ENCODE peak calls at places on chromosomes 4 and X, in four cellular contexts. C is GM12878, Y is K562, P is HepG2. E is an unnamed sample.

GRCh38 chr4:66688674-66689073 is 856.6 kb downstream of the CENPC start:
- DNase-seq in C (no peak), Y (no peak), P (no peak), E (peak)

GRCh38 chrX:121258545-121258944 is 211.1 kb downstream of the GLUD2 start:
- DNase-seq in C (no peak), Y (no peak), P (no peak), E (no peak)

GRCh38 chr4:24659241-24659961 is 75.0 kb upstream of the DHX15 start:
- DNase-seq in C (no peak), Y (no peak), P (no peak), E (no peak)

GRCh38 chrX:15050395-15050794 is 177.2 kb downstream of the MOSPD2 start:
- DNase-seq in C (no peak), Y (peak), P (no peak), E (no peak)

GRCh38 chrX:39705299-39705698 is 392.5 kb downstream of the BCOR start:
- DNase-seq in C (no peak), Y (peak), P (no peak), E (peak)

GRCh38 chr4:101274888-101275752 is 72.2 kb downstream of the PPP3CA start:
- DNase-seq in C (no peak), Y (no peak), P (no peak), E (no peak)

GRCh38 chr4:112910109-112910736 is 139.2 kb upstream of the ANK2 start:
- DNase-seq in C (no peak), Y (no peak), P (no peak), E (peak)

GRCh38 chr4:182593413-182593812 is 323.8 kb downstream of the DCTD start:
- DNase-seq in C (no peak), Y (no peak), P (no peak), E (no peak)

GRCh38 chr4:4327652-4328121 is 37.6 kb downstream of the ZBTB49 start:
- DNase-seq in C (no peak), Y (peak), P (peak), E (peak)

GRCh38 chr4:2251795-2252529 is 9.9 kb downstream of the MXD4 start:
- DNase-seq in C (no peak), Y (no peak), P (no peak), E (no peak)

GRCh38 chr4:165580379-165580905 is 201.6 kb downstream of the CPE start:
- DNase-seq in C (no peak), Y (no peak), P (no peak), E (peak)

GRCh38 chr4:20337261-20337664 is 85.6 kb downstream of the SLIT2 start:
- DNase-seq in C (no peak), Y (no peak), P (no peak), E (no peak)

GRCh38 chrX:40171513-40172168 is 73.9 kb upstream of the BCOR start:
- DNase-seq in C (no peak), Y (peak), P (no peak), E (no peak)

GRCh38 chr4:39466747-39467146 is 7.9 kb downstream of the LIAS start:
- DNase-seq in C (no peak), Y (no peak), P (no peak), E (no peak)

GRCh38 chr4:182758288-182758687 is 158.9 kb downstream of the DCTD start:
- DNase-seq in C (no peak), Y (no peak), P (no peak), E (no peak)

GRCh38 chr4:17623451-17624001 is 9.1 kb downstream of the MED28 start:
- DNase-seq in C (no peak), Y (no peak), P (no peak), E (no peak)

GRCh38 chr4:8044699-8045098 is 105.0 kb upstream of the AFAP1 start:
- DNase-seq in C (no peak), Y (no peak), P (no peak), E (peak)

GRCh38 chr4:76430519-76431388 is 4.3 kb upstream of the SHROOM3 start:
- DNase-seq in C (no peak), Y (no peak), P (peak), E (peak)

DNA sequence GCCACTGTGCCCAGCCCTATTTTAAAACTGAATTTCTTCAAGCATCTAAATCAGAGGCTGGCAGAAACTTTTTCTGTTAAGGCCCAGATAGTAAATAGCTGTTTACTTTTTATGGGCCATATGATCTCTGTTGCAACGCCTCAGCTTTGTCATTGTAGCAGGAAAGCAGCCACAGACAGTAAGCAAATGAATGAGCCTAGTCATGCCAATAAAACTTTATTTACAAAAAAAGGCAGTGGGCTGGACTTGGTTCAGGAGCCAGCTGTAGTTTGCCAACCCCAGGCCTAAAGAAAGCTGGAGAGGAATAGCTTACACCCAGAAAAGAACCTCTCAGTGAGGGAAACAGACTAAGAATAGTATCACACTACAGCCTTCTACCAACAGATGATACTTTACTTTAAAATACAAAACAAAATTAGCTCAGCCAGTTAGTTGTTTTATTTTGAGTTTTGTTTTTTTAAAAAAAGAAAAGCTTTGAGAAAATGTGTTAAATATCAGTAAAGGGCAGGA is 25.5 kb downstream of the CHST7 start:
- DNase-seq in C (no peak), Y (no peak), P (no peak), E (no peak)
- TF ChIP-seq FOXK2 in C (no peak), Y (no peak), P (no peak), E (no peak)

GRCh38 chr4:187283306-187283705 is 559.6 kb upstream of the FAT1 start:
- DNase-seq in C (no peak), Y (no peak), P (no peak), E (no peak)
- TF ChIP-seq FOXK2 in C (no peak), Y (no peak), P (no peak), E (no peak)

DNA sequence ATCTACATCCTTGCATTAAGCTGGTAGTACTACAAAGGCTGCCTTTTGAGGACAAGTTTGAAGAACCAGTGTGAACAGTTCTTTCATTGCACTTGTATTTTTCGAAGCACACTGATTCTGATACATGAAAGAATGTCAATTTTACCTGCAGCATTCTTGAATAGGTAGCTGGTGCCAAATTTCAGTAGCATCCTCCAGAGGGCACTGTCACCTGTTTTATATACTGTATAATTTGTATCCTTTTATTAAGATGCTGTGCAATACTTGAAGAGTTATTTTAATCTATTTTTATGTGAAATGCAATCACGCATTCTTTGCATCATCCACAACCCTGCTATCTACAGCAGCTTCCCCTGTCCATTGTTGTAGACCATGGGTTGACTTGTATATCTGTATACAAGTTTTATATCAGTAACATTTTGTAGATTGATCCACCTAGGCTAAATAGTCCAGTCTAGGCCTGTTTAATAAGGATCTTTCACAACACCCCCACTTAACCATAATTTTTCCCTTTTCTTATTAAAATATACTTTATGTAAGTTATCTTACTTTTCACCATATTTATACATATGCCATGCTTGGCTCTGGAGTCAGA is 325.7 kb downstream of the PCDH7 start:
- DNase-seq in C (no peak), Y (no peak), P (no peak), E (peak)
- TF ChIP-seq FOXK2 in C (no peak), Y (no peak), P (no peak), E (no peak)

DNA sequence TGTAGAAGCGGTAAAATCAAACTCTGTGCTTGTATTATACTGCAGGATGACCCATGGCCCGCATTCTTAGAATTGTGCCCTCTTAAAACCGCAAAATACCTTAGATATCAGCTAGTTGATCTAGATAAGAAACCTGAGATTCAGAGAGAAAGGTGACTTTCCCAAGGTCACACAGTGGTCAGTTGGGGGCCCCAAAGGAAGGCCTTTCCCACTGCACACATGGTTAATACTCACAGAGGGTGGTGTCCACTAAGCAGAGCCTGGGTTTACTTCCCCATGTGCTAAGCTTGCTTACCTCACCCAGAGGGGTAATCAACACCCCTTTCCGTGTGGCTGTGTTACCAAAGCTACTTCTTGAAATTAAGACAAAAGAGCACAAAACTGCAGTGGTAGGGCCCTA is 66.3 kb downstream of the RBM47 start:
- DNase-seq in C (no peak), Y (no peak), P (peak), E (no peak)
- TF ChIP-seq FOXK2 in C (no peak), Y (no peak), P (no peak), E (no peak)

GRCh38 chr4:159283697-159284492 is 181.0 kb downstream of the RAPGEF2 start:
- DNase-seq in C (no peak), Y (no peak), P (no peak), E (no peak)
- TF ChIP-seq FOXK2 in C (no peak), Y (no peak), P (no peak), E (no peak)

DNA sequence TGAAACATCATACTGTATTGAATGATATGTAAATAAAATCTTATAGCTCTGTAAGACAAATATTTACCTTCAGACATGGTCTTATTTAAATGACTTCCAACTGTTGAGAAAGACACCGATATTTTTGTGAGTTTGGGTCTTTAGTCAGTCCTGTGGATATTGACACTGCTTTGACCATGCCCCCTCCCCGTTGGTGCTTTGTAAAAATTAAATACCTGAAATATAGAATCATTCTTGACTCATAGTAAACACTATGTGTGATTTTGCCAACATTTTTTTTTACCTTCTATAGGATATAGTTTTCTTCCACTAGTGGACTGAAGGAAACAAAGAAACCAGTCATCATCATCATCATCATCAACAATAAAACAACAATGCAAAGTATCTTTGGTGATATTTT is 114.3 kb upstream of the HS3ST1 start:
- DNase-seq in C (no peak), Y (no peak), P (no peak), E (no peak)
- TF ChIP-seq FOXK2 in C (no peak), Y (no peak), P (no peak), E (no peak)

GRCh38 chr4:189090174-189090814 is 850.4 kb upstream of the FRG1 start:
- DNase-seq in C (no peak), Y (no peak), P (peak), E (peak)
- TF ChIP-seq FOXK2 in C (no peak), Y (no peak), P (no peak), E (no peak)

GRCh38 chr4:118803253-118803652 is 32.7 kb downstream of the SEC24D start:
- DNase-seq in C (no peak), Y (no peak), P (no peak), E (no peak)
- TF ChIP-seq FOXK2 in C (no peak), Y (no peak), P (no peak), E (no peak)

E was measured in HEK293T.